ENCODE peak calls at places on chromosome 22, in four cellular contexts. One of them, this sample, is unnamed.

GRCh38 chr22:49608228-49608627 is 219.4 kb downstream of the BRD1 start:
- DNase-seq in K562: no peak
- DNase-seq in HepG2: no peak
- DNase-seq in GM12878: no peak
- DNase-seq in this sample: no peak

GRCh38 chr22:44850946-44851345 is 98.6 kb downstream of the ARHGAP8 start:
- DNase-seq in K562: no peak
- DNase-seq in HepG2: no peak
- DNase-seq in GM12878: no peak
- DNase-seq in this sample: no peak

GRCh38 chr22:19817561-19818263 is 37.0 kb downstream of the GNB1L start:
- DNase-seq in K562: no peak
- DNase-seq in HepG2: no peak
- DNase-seq in GM12878: no peak
- DNase-seq in this sample: no peak

GRCh38 chr22:44159230-44159629 is 21.5 kb upstream of the PARVG start:
- DNase-seq in K562: no peak
- DNase-seq in HepG2: no peak
- DNase-seq in GM12878: no peak
- DNase-seq in this sample: no peak

GRCh38 chr22:36088292-36088691 is 59.7 kb upstream of the RBFOX2 start:
- DNase-seq in K562: no peak
- DNase-seq in HepG2: no peak
- DNase-seq in GM12878: no peak
- DNase-seq in this sample: no peak

GRCh38 chr22:42964994-42965699 is 49.8 kb downstream of the PACSIN2 start:
- DNase-seq in K562: no peak
- DNase-seq in HepG2: peak
- DNase-seq in GM12878: no peak
- DNase-seq in this sample: no peak

GRCh38 chr22:49330421-49331222 is 497.1 kb downstream of the BRD1 start:
- DNase-seq in K562: no peak
- DNase-seq in HepG2: no peak
- DNase-seq in GM12878: no peak
- DNase-seq in this sample: no peak

GRCh38 chr22:46122511-46122971 is 27.8 kb upstream of the PPARA start:
- DNase-seq in K562: peak
- DNase-seq in HepG2: peak
- DNase-seq in GM12878: no peak
- DNase-seq in this sample: peak

GRCh38 chr22:45504703-45505341 is 2.1 kb downstream of the FBLN1 start:
- DNase-seq in K562: no peak
- DNase-seq in HepG2: no peak
- DNase-seq in GM12878: no peak
- DNase-seq in this sample: no peak

GRCh38 chr22:47259990-47260389 is 497.5 kb downstream of the TBC1D22A start:
- DNase-seq in K562: peak
- DNase-seq in HepG2: no peak
- DNase-seq in GM12878: no peak
- DNase-seq in this sample: no peak

GRCh38 chr22:20448630-20449029 is 11.0 kb upstream of the SCARF2 start:
- DNase-seq in K562: no peak
- DNase-seq in HepG2: no peak
- DNase-seq in GM12878: no peak
- DNase-seq in this sample: no peak

GRCh38 chr22:44132724-44133123 is 48.0 kb upstream of the PARVG start:
- DNase-seq in K562: no peak
- DNase-seq in HepG2: no peak
- DNase-seq in GM12878: no peak
- DNase-seq in this sample: no peak

GRCh38 chr22:32802291-32802826 is 854 bp downstream of the TIMP3 start:
- DNase-seq in K562: no peak
- DNase-seq in HepG2: no peak
- DNase-seq in GM12878: no peak
- DNase-seq in this sample: no peak

GRCh38 chr22:20058989-20059770 is 20.9 kb upstream of the DGCR8 start:
- DNase-seq in K562: peak
- DNase-seq in HepG2: no peak
- DNase-seq in GM12878: no peak
- DNase-seq in this sample: no peak

GRCh38 chr22:49295465-49295743 is 532.3 kb downstream of the BRD1 start:
- DNase-seq in K562: no peak
- DNase-seq in HepG2: no peak
- DNase-seq in GM12878: no peak
- DNase-seq in this sample: no peak

GRCh38 chr22:28728621-28729313 is 12.9 kb downstream of the CHEK2 start:
- DNase-seq in K562: no peak
- DNase-seq in HepG2: no peak
- DNase-seq in GM12878: no peak
- DNase-seq in this sample: no peak

GRCh38 chr22:33274214-33274828 is 216.1 kb upstream of the SYN3 start:
- DNase-seq in K562: peak
- DNase-seq in HepG2: peak
- DNase-seq in GM12878: no peak
- DNase-seq in this sample: peak

GRCh38 chr22:42946551-42947198 is 68.3 kb downstream of the PACSIN2 start:
- DNase-seq in K562: no peak
- DNase-seq in HepG2: no peak
- DNase-seq in GM12878: no peak
- DNase-seq in this sample: no peak

GRCh38 chr22:45552580-45553332 is 50.1 kb downstream of the FBLN1 start:
- DNase-seq in K562: no peak
- DNase-seq in HepG2: no peak
- DNase-seq in GM12878: no peak
- DNase-seq in this sample: no peak

GRCh38 chr22:36433318-36434231 is 45.8 kb upstream of the MYH9 start:
- DNase-seq in K562: no peak
- DNase-seq in HepG2: peak
- DNase-seq in GM12878: no peak
- DNase-seq in this sample: no peak

GRCh38 chr22:43276311-43276710 is 66.9 kb downstream of the SCUBE1 start:
- DNase-seq in K562: no peak
- DNase-seq in HepG2: no peak
- DNase-seq in GM12878: no peak
- DNase-seq in this sample: no peak

GRCh38 chr22:31068970-31069369 is 12.1 kb upstream of the SMTN start:
- DNase-seq in K562: no peak
- DNase-seq in HepG2: no peak
- DNase-seq in GM12878: no peak
- DNase-seq in this sample: no peak

GRCh38 chr22:18104566-18104965 is 6.0 kb upstream of the TUBA8 start:
- DNase-seq in K562: no peak
- DNase-seq in HepG2: no peak
- DNase-seq in GM12878: no peak
- DNase-seq in this sample: no peak

GRCh38 chr22:19109198-19110063 is 12.8 kb downstream of the DGCR2 start:
- DNase-seq in K562: peak
- DNase-seq in HepG2: peak
- DNase-seq in GM12878: peak
- DNase-seq in this sample: no peak

GRCh38 chr22:43228330-43228729 is 41.4 kb upstream of the TTLL12 start:
- DNase-seq in K562: peak
- DNase-seq in HepG2: no peak
- DNase-seq in GM12878: no peak
- DNase-seq in this sample: peak

DNA sequence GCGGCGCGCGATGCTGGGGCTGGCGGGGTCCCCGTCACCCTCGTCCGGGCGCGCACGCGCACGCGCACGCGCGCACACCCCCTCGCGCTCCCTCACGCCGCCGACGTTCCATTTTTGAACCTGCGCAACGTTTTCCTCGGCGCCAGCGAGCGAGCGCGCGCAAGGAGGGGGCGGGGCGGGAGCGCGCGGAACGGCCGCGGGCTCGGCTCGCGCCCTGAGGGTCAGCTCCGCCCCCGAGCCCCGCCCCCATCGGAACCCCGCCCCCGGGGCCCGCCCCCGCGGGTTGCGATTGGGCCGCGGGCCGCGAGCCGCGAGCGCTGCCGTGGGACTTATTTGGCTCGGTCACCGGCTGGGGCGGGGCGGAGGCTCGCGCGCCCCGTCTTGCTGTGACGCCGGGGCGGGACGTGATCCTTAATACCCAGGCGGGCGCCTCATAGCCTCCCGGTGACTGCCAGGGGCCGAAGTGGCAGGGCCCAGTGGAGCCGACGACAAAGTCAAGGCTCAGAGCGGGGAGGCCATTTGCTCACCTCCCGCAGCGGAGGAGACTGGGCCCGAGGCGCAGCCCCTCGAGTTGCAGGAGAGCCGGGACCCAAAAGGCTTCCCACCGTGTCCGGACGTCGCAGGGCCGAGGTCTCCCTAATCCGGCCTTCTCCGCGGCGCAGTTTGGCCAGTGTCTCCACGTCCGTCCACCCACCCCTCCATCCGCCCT is at the start of gene CBX7:
- DNase-seq in K562: peak
- DNase-seq in HepG2: peak
- DNase-seq in GM12878: peak
- DNase-seq in this sample: peak
- TF ChIP-seq TARDBP in K562: no peak
- TF ChIP-seq TARDBP in HepG2: no peak
- TF ChIP-seq TARDBP in GM12878: no peak
- TF ChIP-seq TARDBP in this sample: no peak

GRCh38 chr22:26671317-26672059 is 14.1 kb downstream of the MIAT start:
- DNase-seq in K562: no peak
- DNase-seq in HepG2: no peak
- DNase-seq in GM12878: peak
- DNase-seq in this sample: no peak
- TF ChIP-seq TARDBP in K562: no peak
- TF ChIP-seq TARDBP in HepG2: no peak
- TF ChIP-seq TARDBP in GM12878: no peak
- TF ChIP-seq TARDBP in this sample: no peak

DNA sequence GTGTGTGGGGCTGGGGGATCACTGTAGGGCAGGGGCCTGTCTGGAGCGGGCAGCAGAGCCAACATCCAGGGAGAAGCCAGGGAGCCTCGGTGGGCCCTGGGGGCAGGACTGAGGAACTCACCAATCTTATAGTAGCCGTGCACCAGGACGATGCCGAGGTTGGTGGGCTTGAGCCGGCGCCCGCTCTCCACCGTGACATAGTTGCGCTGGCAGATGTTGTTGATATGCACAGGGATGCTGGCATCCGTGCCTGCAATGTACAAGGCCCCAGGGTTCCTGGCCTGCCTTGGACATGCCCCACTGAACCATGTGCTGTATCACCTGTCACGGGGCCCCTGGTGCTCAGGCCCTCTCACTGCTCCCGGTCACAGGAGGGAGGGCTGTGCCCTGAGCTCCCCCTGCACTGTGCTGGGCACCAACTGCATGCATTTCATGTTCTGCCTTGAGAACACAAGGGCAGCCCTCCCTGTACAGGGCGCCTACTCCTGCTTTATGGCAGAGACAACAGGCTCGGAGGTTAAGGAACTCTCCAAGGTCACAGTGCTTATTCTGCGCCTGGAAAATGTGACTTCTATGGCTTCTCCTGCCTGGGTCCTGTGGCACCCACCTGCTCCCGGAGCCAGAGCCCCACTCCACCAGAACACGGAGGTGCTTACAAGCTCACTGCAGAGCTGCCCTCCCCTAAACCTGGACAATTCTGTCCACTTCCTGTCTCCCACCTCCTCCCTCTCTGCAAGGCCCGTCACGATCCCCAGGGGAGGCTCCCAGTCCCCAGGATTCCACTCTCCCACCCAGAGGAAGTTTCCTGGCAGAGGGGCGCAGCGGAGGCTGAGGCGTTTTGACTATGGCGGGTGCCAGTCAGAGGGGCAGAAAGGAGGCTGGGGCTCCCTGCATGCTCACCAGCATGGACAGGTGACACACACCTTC is 7.8 kb upstream of the PPM1F start:
- DNase-seq in K562: no peak
- DNase-seq in HepG2: no peak
- DNase-seq in GM12878: no peak
- DNase-seq in this sample: no peak
- TF ChIP-seq TARDBP in K562: no peak
- TF ChIP-seq TARDBP in HepG2: no peak
- TF ChIP-seq TARDBP in GM12878: no peak
- TF ChIP-seq TARDBP in this sample: no peak

DNA sequence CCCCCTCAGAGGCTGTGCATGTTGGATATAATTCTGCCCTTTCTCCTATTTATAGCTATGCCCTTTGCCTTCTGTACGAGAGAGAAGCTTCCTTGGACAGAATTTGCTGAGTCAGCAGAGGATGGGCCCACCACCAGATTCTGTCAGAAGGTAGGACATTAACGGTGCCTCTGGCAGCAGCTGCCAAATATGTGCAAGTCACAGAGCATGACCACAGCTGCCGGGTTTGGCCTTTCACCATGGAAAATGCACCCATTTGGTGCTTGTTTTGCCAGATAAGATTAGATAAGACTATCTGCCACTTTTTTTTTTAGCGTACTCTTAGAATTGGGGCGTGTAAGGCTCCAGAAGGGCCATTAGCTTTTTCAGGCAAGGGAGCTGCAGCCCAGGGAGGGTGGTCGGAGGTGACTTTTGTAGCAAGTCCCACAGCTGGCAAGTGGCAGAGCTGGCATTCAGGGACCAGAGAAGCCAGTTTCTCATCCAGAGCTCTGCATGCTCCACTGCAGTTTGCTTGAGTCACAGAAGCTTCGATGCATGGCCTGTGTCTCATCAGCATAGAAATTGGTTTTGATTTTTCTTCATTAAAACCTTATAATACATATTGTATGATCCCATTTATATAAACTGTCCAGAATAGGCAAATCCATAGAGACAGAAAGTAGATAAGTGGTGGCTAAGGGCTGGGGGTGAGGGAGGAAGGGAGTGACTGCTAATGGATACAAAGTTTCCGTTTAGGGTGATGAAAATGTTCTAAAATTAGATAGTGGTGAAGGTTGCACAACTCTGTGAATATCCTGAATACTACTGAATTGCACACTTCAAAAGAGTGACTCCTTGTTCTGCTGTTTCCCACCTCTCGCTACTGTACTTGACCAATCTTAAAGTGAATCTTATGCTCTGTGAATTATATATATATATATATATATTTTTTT is 15.8 kb downstream of the UPB1 start:
- DNase-seq in K562: peak
- DNase-seq in HepG2: peak
- DNase-seq in GM12878: no peak
- DNase-seq in this sample: no peak
- TF ChIP-seq TARDBP in K562: no peak
- TF ChIP-seq TARDBP in HepG2: no peak
- TF ChIP-seq TARDBP in GM12878: no peak
- TF ChIP-seq TARDBP in this sample: no peak